ENCODE peak calls at places on chromosomes 5 and 9, in four cellular contexts. S is HepG2, T is GM12878, V is K562. F is an unnamed sample.

GRCh38 chr9:93645149-93645889 is 68.9 kb downstream of the PHF2 start:
- DNase-seq in S (no peak), T (no peak), V (no peak), F (no peak)

GRCh38 chr5:58751222-58751621 is 168.3 kb downstream of the RAB3C start:
- DNase-seq in S (no peak), T (no peak), V (no peak), F (no peak)

GRCh38 chr9:93028448-93029006 is 30.0 kb upstream of the SUSD3 start:
- DNase-seq in S (no peak), T (peak; percentile 59), V (no peak), F (no peak)

GRCh38 chr9:134205636-134206316 is 41.4 kb upstream of the RNU6ATAC start:
- DNase-seq in S (no peak), T (no peak), V (peak; percentile 76), F (no peak)

GRCh38 chr5:128199611-128200010 is 116.0 kb downstream of the SLC12A2 start:
- DNase-seq in S (no peak), T (no peak), V (no peak), F (no peak)

GRCh38 chr9:105693435-105694275 is 686 bp upstream of the TMEM38B start:
- DNase-seq in S (no peak), T (no peak), V (no peak), F (no peak)

GRCh38 chr9:93052791-93053540 is 5.5 kb upstream of the SUSD3 start:
- DNase-seq in S (no peak), T (no peak), V (no peak), F (peak; percentile 36)

GRCh38 chr9:18824095-18824666 is 208.8 kb downstream of the SAXO1 start:
- DNase-seq in S (peak; percentile 19), T (no peak), V (no peak), F (no peak)

GRCh38 chr5:159412284-159413046 is 82.2 kb upstream of the IL12B start:
- DNase-seq in S (no peak), T (peak; percentile 62), V (no peak), F (no peak)

GRCh38 chr5:57259704-57260103 is 85.8 kb downstream of the GPBP1 start:
- DNase-seq in S (no peak), T (no peak), V (no peak), F (no peak)

GRCh38 chr5:38060354-38060753 is 198.0 kb upstream of the EGFLAM start:
- DNase-seq in S (peak; percentile 80), T (no peak), V (no peak), F (no peak)

GRCh38 chr5:171418316-171418981 is 998 bp upstream of the FGF18 start:
- DNase-seq in S (peak; percentile 61), T (no peak), V (peak; percentile 84), F (peak; percentile 89)

GRCh38 chr9:129665008-129665771 is at the start of gene PRRX2:
- DNase-seq in S (no peak), T (no peak), V (peak; percentile 69), F (peak; percentile 63)

GRCh38 chr9:110180713-110181434 is 27.1 kb downstream of the C9orf152 start:
- DNase-seq in S (peak; percentile 83), T (no peak), V (no peak), F (no peak)

GRCh38 chr5:43017438-43017820 is 22.7 kb downstream of the ANXA2R start:
- DNase-seq in S (peak; percentile 35), T (no peak), V (no peak), F (no peak)

GRCh38 chr5:31237159-31237558 is 43.7 kb downstream of the CDH6 start:
- DNase-seq in S (peak; percentile 6), T (no peak), V (no peak), F (no peak)

GRCh38 chr5:94249430-94249829 is 369.0 kb downstream of the KIAA0825 start:
- DNase-seq in S (no peak), T (no peak), V (no peak), F (no peak)

GRCh38 chr5:172999351-172999973 is 15.9 kb downstream of the ATP6V0E1 start:
- DNase-seq in S (no peak), T (no peak), V (no peak), F (no peak)

GRCh38 chr9:33198163-33198562 is 31.0 kb upstream of the B4GALT1 start:
- DNase-seq in S (no peak), T (no peak), V (no peak), F (no peak)

DNA sequence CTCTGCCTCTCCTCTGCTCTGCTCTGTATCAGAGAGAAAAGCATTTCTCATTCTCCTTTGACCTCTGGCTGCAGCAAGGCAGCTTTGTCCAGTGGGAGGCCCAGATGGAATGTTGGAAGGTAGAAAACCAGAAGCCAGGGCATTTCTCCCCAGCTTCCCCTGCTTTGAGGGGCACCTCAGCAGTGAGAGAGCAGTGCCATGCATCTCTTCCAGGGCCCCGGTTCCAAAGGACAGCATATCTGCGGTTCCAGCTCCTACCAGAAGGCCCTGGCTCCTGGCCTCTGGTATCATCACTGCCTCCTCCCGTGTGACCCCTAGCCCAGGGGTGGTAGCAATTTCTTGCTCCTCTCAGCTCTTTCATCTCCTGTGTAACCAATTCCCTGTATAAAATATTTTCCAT is 190.8 kb downstream of the SPOCK1 start:
- DNase-seq in S (no peak), T (no peak), V (no peak), F (no peak)
- TF ChIP-seq TCF7 in S (no peak), T (no peak), V (no peak), F (no peak)

GRCh38 chr5:107466233-107466769 is 204.4 kb downstream of the EFNA5 start:
- DNase-seq in S (no peak), T (no peak), V (no peak), F (peak; percentile 36)

GRCh38 chr5:107463731-107464130 is 207.0 kb downstream of the EFNA5 start:
- DNase-seq in S (no peak), T (no peak), V (no peak), F (no peak)

GRCh38 chr5:107461770-107462169 is 209.0 kb downstream of the EFNA5 start:
- DNase-seq in S (no peak), T (no peak), V (no peak), F (no peak)

GRCh38 chr5:107464876-107465275 is 205.9 kb downstream of the EFNA5 start:
- DNase-seq in S (no peak), T (no peak), V (no peak), F (no peak)

GRCh38 chr5:107464403-107464802 is 206.3 kb downstream of the EFNA5 start:
- DNase-seq in S (no peak), T (no peak), V (no peak), F (no peak)
- TF ChIP-seq TCF7 in S (no peak), T (no peak), V (no peak), F (no peak)

GRCh38 chr9:35538361-35539234 is 48.7 kb downstream of the RUSC2 start:
- DNase-seq in S (no peak), T (no peak), V (no peak), F (peak; percentile 64)
- TF ChIP-seq TCF7 in S (no peak), T (no peak), V (no peak), F (no peak)

DNA sequence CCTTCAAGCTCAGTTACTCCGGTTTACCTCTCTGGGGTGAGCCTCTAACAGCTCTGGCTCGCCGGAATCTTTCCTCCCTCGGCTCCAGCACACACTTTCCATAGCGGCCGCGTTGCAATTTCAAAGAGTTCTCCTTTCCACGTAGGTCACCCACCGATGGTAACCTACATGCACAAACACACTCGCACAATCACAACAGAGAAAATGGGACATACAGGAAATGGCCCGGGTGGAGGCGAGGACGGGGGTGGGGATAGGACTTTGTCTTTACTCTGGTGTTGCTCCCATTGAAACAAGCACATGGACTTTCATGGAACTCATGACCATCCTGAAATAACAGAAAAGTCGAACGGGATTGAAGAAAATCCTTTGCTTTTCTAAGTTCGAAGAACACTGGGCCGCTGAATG is 1.2 kb downstream of the LHFPL2 start:
- DNase-seq in S (peak; percentile 56), T (no peak), V (no peak), F (no peak)
- TF ChIP-seq TCF7 in S (no peak), T (no peak), V (no peak), F (no peak)

GRCh38 chr5:135031146-135031812 is 2.7 kb downstream of the PITX1 start:
- DNase-seq in S (no peak), T (no peak), V (peak; percentile 36), F (peak; percentile 59)
- TF ChIP-seq TCF7 in S (no peak), T (no peak), V (no peak), F (no peak)

DNA sequence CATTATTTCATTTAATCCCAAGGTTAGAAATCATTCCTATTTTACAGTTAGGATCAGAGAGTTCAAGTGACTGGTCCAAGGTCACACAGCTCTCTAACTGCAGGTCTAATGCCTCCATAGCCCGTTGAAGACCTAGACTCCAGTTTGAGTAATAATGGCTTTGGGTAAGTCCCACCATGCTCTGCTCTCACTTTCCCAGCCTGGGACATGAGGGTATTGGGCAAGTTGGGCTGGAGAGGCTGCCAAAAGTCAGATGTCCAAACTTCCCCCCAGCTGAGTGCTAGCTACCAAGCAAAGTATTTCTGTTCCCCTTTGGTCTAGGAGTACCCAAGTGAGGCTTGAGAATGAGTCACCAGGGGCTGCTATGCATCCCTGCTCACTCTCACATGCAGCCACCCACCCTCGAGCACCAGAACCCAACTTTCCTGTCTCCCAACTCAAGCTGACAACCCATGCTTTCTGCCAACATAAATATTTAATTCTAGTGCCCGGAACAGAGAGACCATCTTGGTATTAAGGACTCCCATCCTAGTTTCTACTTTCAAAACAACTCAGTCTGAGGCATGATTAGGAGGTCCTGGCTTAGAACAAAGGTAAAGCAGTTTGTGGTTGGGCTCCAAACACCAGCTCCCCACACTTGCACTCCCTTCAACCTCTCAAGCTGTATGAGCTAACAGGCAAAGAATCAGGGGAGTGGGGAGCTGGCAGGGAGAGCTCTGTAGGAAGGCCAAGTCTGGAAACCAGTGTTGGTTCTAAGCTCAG is 236.5 kb upstream of the TRIM32 start:
- DNase-seq in S (no peak), T (peak; percentile 51), V (no peak), F (no peak)
- TF ChIP-seq TCF7 in S (no peak), T (no peak), V (no peak), F (no peak)

GRCh38 chr5:34789021-34789531 is 49.9 kb upstream of the TTC23L start:
- DNase-seq in S (no peak), T (no peak), V (no peak), F (no peak)
- TF ChIP-seq TCF7 in S (no peak), T (no peak), V (no peak), F (no peak)

GRCh38 chr9:127898433-127899199 is 787 bp downstream of the ST6GALNAC6 start:
- DNase-seq in S (peak; percentile 50), T (no peak), V (peak; percentile 75), F (no peak)
- TF ChIP-seq TCF7 in S (no peak), T (no peak), V (no peak), F (peak; percentile 42)

DNA sequence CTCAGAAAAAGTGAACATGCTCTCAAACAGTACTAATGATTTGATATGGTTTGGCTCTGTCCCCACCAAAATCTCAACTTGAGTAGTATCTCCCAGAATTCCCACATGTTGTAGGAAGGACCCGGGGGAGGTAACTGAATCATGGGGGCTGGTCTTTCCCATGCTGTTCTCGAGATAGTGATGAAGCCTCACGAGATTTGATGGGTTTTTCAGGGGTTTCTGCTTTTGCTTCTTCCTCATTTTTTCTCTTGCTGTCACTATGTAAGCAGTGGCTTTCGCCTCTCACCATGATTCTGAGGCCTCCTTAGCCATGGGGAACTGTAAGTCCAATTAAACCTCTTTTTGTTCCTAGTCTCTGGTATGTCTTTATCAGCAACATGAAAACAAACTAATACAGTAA is 401.3 kb downstream of the BNC2 start:
- DNase-seq in S (no peak), T (no peak), V (no peak), F (no peak)
- TF ChIP-seq TCF7 in S (no peak), T (no peak), V (no peak), F (no peak)